ENCODE peak calls at places on chromosomes 4 and X, in seven cellular contexts. One of them, this sample, is unnamed.

GRCh38 chr4:113881256-113881655 is 98.2 kb downstream of the ARSJ start:
- DNase-seq in AG09319: no peak
- DNase-seq in D721Med: no peak
- DNase-seq in GM20000: no peak
- DNase-seq in fibroblast of the aortic adventitia: peak
- DNase-seq in HFF-Myc: no peak
- DNase-seq in RWPE2: no peak
- DNase-seq in this sample: no peak

GRCh38 chrX:150763810-150764209 is 70.6 kb downstream of the MTMR1 start:
- DNase-seq in HFF-Myc: no peak
- DNase-seq in GM20000: no peak
- DNase-seq in RWPE2: no peak
- DNase-seq in AG09319: no peak
- DNase-seq in D721Med: no peak
- DNase-seq in fibroblast of the aortic adventitia: no peak
- DNase-seq in this sample: no peak

GRCh38 chrX:102711872-102712215 is 404 bp upstream of the GPRASP2 start:
- DNase-seq in RWPE2: no peak
- DNase-seq in D721Med: no peak
- DNase-seq in HFF-Myc: no peak
- DNase-seq in fibroblast of the aortic adventitia: no peak
- DNase-seq in GM20000: no peak
- DNase-seq in AG09319: no peak
- DNase-seq in this sample: no peak

GRCh38 chr4:74884282-74884681 is 48.6 kb upstream of the PARM1 start:
- DNase-seq in D721Med: no peak
- DNase-seq in AG09319: no peak
- DNase-seq in fibroblast of the aortic adventitia: no peak
- DNase-seq in RWPE2: no peak
- DNase-seq in HFF-Myc: no peak
- DNase-seq in GM20000: no peak
- DNase-seq in this sample: no peak

GRCh38 chr4:23165669-23166068 is 472.9 kb downstream of the GBA3 start:
- DNase-seq in GM20000: no peak
- DNase-seq in RWPE2: no peak
- DNase-seq in AG09319: no peak
- DNase-seq in D721Med: no peak
- DNase-seq in fibroblast of the aortic adventitia: no peak
- DNase-seq in HFF-Myc: no peak
- DNase-seq in this sample: no peak

GRCh38 chr4:4585012-4585670 is 43.3 kb upstream of the STX18 start:
- DNase-seq in fibroblast of the aortic adventitia: peak
- DNase-seq in AG09319: no peak
- DNase-seq in D721Med: no peak
- DNase-seq in RWPE2: no peak
- DNase-seq in GM20000: no peak
- DNase-seq in HFF-Myc: no peak
- DNase-seq in this sample: no peak

GRCh38 chr4:5712517-5712916 is 1.5 kb downstream of the EVC start:
- DNase-seq in fibroblast of the aortic adventitia: peak
- DNase-seq in D721Med: no peak
- DNase-seq in AG09319: no peak
- DNase-seq in HFF-Myc: peak
- DNase-seq in RWPE2: no peak
- DNase-seq in GM20000: peak
- DNase-seq in this sample: no peak

GRCh38 chr4:41935652-41936021 is 408 bp downstream of the TMEM33 start:
- DNase-seq in fibroblast of the aortic adventitia: no peak
- DNase-seq in D721Med: no peak
- DNase-seq in GM20000: peak
- DNase-seq in RWPE2: no peak
- DNase-seq in AG09319: no peak
- DNase-seq in HFF-Myc: no peak
- DNase-seq in this sample: no peak

GRCh38 chr4:184649971-184650855 is 675 bp downstream of the PRIMPOL start:
- DNase-seq in fibroblast of the aortic adventitia: peak
- DNase-seq in AG09319: no peak
- DNase-seq in HFF-Myc: no peak
- DNase-seq in D721Med: no peak
- DNase-seq in GM20000: no peak
- DNase-seq in RWPE2: no peak
- DNase-seq in this sample: peak

GRCh38 chr4:12889054-12889453 is 595.1 kb downstream of the RAB28 start:
- DNase-seq in AG09319: no peak
- DNase-seq in RWPE2: no peak
- DNase-seq in fibroblast of the aortic adventitia: no peak
- DNase-seq in D721Med: no peak
- DNase-seq in GM20000: no peak
- DNase-seq in HFF-Myc: no peak
- DNase-seq in this sample: no peak

GRCh38 chr4:2322227-2322626 is 60.3 kb upstream of the MXD4 start:
- DNase-seq in fibroblast of the aortic adventitia: no peak
- DNase-seq in D721Med: no peak
- DNase-seq in GM20000: no peak
- DNase-seq in RWPE2: no peak
- DNase-seq in AG09319: no peak
- DNase-seq in HFF-Myc: no peak
- DNase-seq in this sample: no peak

GRCh38 chr4:139084425-139085093 is 69.0 kb downstream of the NOCT start:
- DNase-seq in GM20000: no peak
- DNase-seq in fibroblast of the aortic adventitia: peak
- DNase-seq in AG09319: no peak
- DNase-seq in HFF-Myc: peak
- DNase-seq in RWPE2: no peak
- DNase-seq in D721Med: no peak
- DNase-seq in this sample: no peak

GRCh38 chr4:181078236-181078635 is 1165.0 kb upstream of the TENM3 start:
- DNase-seq in HFF-Myc: no peak
- DNase-seq in D721Med: no peak
- DNase-seq in fibroblast of the aortic adventitia: peak
- DNase-seq in RWPE2: no peak
- DNase-seq in GM20000: no peak
- DNase-seq in AG09319: peak
- DNase-seq in this sample: no peak

GRCh38 chrX:24395775-24396174 is 35.3 kb downstream of the SUPT20HL1 start:
- DNase-seq in GM20000: peak
- DNase-seq in D721Med: peak
- DNase-seq in HFF-Myc: peak
- DNase-seq in RWPE2: no peak
- DNase-seq in fibroblast of the aortic adventitia: peak
- DNase-seq in AG09319: peak
- DNase-seq in this sample: peak

GRCh38 chr4:14196141-14196540 is 568.6 kb upstream of the BOD1L1 start:
- DNase-seq in GM20000: no peak
- DNase-seq in fibroblast of the aortic adventitia: peak
- DNase-seq in AG09319: peak
- DNase-seq in RWPE2: no peak
- DNase-seq in D721Med: no peak
- DNase-seq in HFF-Myc: no peak
- DNase-seq in this sample: peak

GRCh38 chr4:158826057-158826456 is 57.2 kb downstream of the FNIP2 start:
- DNase-seq in fibroblast of the aortic adventitia: no peak
- DNase-seq in RWPE2: no peak
- DNase-seq in D721Med: no peak
- DNase-seq in GM20000: no peak
- DNase-seq in HFF-Myc: no peak
- DNase-seq in AG09319: no peak
- DNase-seq in this sample: no peak

GRCh38 chrX:71532078-71532752 is 689 bp upstream of the OGT start:
- DNase-seq in D721Med: no peak
- DNase-seq in fibroblast of the aortic adventitia: peak
- DNase-seq in HFF-Myc: no peak
- DNase-seq in GM20000: no peak
- DNase-seq in RWPE2: no peak
- DNase-seq in AG09319: no peak
- DNase-seq in this sample: no peak

DNA sequence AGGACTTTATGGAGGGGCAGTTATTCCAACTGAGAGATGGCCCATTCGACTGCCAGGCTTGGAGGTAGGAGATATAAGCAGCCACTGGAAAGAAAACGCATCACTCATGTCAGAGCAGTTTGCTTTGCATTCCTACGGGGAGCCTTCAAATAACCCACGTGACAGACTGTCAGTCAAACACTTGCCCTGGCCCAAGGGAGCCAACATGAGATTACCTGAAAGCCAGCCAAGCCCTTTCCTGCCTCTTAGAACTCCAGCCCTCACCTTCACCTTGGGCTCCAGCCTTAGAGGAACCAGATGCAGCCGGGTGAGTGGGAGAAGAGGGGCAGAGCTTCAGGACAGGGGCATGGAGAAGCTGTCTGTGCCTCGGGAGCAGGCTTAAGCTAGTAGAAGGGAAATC is 95.3 kb upstream of the CXCL13 start:
- DNase-seq in HFF-Myc: no peak
- DNase-seq in AG09319: no peak
- DNase-seq in fibroblast of the aortic adventitia: no peak
- DNase-seq in D721Med: no peak
- DNase-seq in RWPE2: no peak
- DNase-seq in GM20000: no peak
- DNase-seq in this sample: no peak
- TF ChIP-seq CTCF in HFF-Myc: no peak
- TF ChIP-seq CTCF in AG09319: no peak
- TF ChIP-seq CTCF in fibroblast of the aortic adventitia: no peak
- TF ChIP-seq CTCF in D721Med: no peak
- TF ChIP-seq CTCF in RWPE2: no peak
- TF ChIP-seq CTCF in GM20000: no peak
- TF ChIP-seq CTCF in this sample: no peak

GRCh38 chr4:174873931-174874330 is 44.2 kb upstream of the ADAM29 start:
- DNase-seq in RWPE2: no peak
- DNase-seq in GM20000: peak
- DNase-seq in AG09319: no peak
- DNase-seq in HFF-Myc: no peak
- DNase-seq in D721Med: peak
- DNase-seq in fibroblast of the aortic adventitia: peak
- DNase-seq in this sample: no peak
- TF ChIP-seq CTCF in RWPE2: peak
- TF ChIP-seq CTCF in GM20000: no peak
- TF ChIP-seq CTCF in AG09319: no peak
- TF ChIP-seq CTCF in HFF-Myc: no peak
- TF ChIP-seq CTCF in D721Med: peak
- TF ChIP-seq CTCF in fibroblast of the aortic adventitia: no peak
- TF ChIP-seq CTCF in this sample: peak

GRCh38 chr4:3443750-3444309 is 2.1 kb downstream of the HGFAC start:
- DNase-seq in D721Med: no peak
- DNase-seq in fibroblast of the aortic adventitia: no peak
- DNase-seq in RWPE2: no peak
- DNase-seq in HFF-Myc: no peak
- DNase-seq in GM20000: no peak
- DNase-seq in AG09319: no peak
- DNase-seq in this sample: no peak
- TF ChIP-seq CTCF in D721Med: no peak
- TF ChIP-seq CTCF in fibroblast of the aortic adventitia: no peak
- TF ChIP-seq CTCF in RWPE2: peak
- TF ChIP-seq CTCF in HFF-Myc: no peak
- TF ChIP-seq CTCF in GM20000: no peak
- TF ChIP-seq CTCF in AG09319: no peak
- TF ChIP-seq CTCF in this sample: no peak

GRCh38 chrX:40644175-40644574 is 3.2 kb downstream of the CXorf38 start:
- DNase-seq in GM20000: no peak
- DNase-seq in HFF-Myc: no peak
- DNase-seq in fibroblast of the aortic adventitia: peak
- DNase-seq in D721Med: no peak
- DNase-seq in RWPE2: no peak
- DNase-seq in AG09319: no peak
- DNase-seq in this sample: no peak

GRCh38 chrX:40651620-40652223 is 4.4 kb upstream of the CXorf38 start:
- DNase-seq in fibroblast of the aortic adventitia: peak
- DNase-seq in HFF-Myc: peak
- DNase-seq in AG09319: peak
- DNase-seq in RWPE2: no peak
- DNase-seq in GM20000: peak
- DNase-seq in D721Med: no peak
- DNase-seq in this sample: peak

GRCh38 chrX:40647307-40648197 is at the start of gene CXorf38:
- DNase-seq in D721Med: peak
- DNase-seq in GM20000: peak
- DNase-seq in RWPE2: peak
- DNase-seq in fibroblast of the aortic adventitia: peak
- DNase-seq in AG09319: peak
- DNase-seq in HFF-Myc: peak
- DNase-seq in this sample: peak

GRCh38 chrX:40644821-40645358 is 2.5 kb downstream of the CXorf38 start:
- DNase-seq in RWPE2: no peak
- DNase-seq in D721Med: no peak
- DNase-seq in fibroblast of the aortic adventitia: peak
- DNase-seq in AG09319: peak
- DNase-seq in HFF-Myc: peak
- DNase-seq in GM20000: peak
- DNase-seq in this sample: no peak

GRCh38 chrX:40646489-40647306 is 663 bp downstream of the CXorf38 start:
- DNase-seq in fibroblast of the aortic adventitia: peak
- DNase-seq in HFF-Myc: no peak
- DNase-seq in RWPE2: no peak
- DNase-seq in D721Med: no peak
- DNase-seq in AG09319: no peak
- DNase-seq in GM20000: peak
- DNase-seq in this sample: no peak
- TF ChIP-seq CTCF in fibroblast of the aortic adventitia: no peak
- TF ChIP-seq CTCF in HFF-Myc: no peak
- TF ChIP-seq CTCF in RWPE2: no peak
- TF ChIP-seq CTCF in D721Med: no peak
- TF ChIP-seq CTCF in AG09319: no peak
- TF ChIP-seq CTCF in GM20000: no peak
- TF ChIP-seq CTCF in this sample: no peak

DNA sequence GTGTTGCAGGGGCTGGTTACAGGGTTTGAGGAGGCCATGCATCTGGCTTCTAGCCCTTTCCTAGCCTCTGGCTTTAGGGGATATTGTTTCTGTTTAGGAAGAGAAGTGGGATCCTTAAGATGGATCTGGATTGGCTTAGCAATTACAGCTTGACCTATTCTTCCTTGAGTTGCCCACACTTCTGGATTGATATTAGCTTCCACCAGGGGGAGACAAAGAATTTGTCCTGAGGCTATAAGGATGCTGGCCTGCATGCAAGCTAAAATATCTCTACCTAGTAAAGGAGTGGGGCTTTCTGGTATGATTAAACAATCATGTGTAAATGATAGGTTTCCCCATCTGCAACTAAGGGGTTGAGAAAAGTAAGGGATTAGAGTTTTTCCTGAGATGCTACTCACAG is 117.2 kb downstream of the TEX13C start:
- DNase-seq in HFF-Myc: no peak
- DNase-seq in D721Med: no peak
- DNase-seq in RWPE2: no peak
- DNase-seq in fibroblast of the aortic adventitia: no peak
- DNase-seq in AG09319: no peak
- DNase-seq in GM20000: no peak
- DNase-seq in this sample: no peak
- TF ChIP-seq CTCF in HFF-Myc: no peak
- TF ChIP-seq CTCF in D721Med: no peak
- TF ChIP-seq CTCF in RWPE2: peak
- TF ChIP-seq CTCF in fibroblast of the aortic adventitia: no peak
- TF ChIP-seq CTCF in AG09319: no peak
- TF ChIP-seq CTCF in GM20000: no peak
- TF ChIP-seq CTCF in this sample: peak

DNA sequence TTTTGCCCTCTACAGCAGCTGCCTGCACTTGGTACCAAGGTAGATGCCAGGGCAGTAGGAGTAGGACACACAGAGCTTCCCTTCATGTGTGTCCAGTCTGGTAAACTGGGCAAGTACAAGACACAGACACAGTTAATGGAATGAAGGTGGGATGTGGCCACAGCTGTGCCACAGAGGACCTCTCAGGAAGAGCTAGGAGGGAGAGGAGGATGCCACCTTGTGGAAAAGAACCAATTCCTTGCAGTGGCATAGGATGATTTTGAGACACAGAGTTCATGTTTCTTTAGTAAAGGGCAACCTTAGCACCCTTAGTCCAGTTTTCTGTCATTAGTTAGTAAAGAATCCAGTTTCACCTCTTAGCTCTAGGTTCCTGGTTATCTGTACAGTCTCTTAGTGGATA is 36.3 kb upstream of the TBC1D14 start:
- DNase-seq in RWPE2: no peak
- DNase-seq in D721Med: no peak
- DNase-seq in GM20000: no peak
- DNase-seq in AG09319: no peak
- DNase-seq in fibroblast of the aortic adventitia: no peak
- DNase-seq in HFF-Myc: no peak
- DNase-seq in this sample: no peak
- TF ChIP-seq CTCF in RWPE2: no peak
- TF ChIP-seq CTCF in D721Med: peak
- TF ChIP-seq CTCF in GM20000: no peak
- TF ChIP-seq CTCF in AG09319: no peak
- TF ChIP-seq CTCF in fibroblast of the aortic adventitia: peak
- TF ChIP-seq CTCF in HFF-Myc: peak
- TF ChIP-seq CTCF in this sample: no peak